ENCODE peak calls at places on chromosome 21, in ten cellular contexts. M is cardiac muscle cell, D is tibial artery, B is lung, E is brain microvascular endothelial cell, G is gastrocnemius medialis, O is lower lobe of right lung, S is substantia nigra, K is A673, H is left lung. L is an unnamed sample.
A peak's percentile ranks its signal among the peaks of the same experiment; 100 is the strongest.

GRCh38 chr21:15400905-15401304 is 328.9 kb upstream of the USP25 start:
- DNase-seq in E (no peak), S (no peak), M (peak; percentile 14), D (no peak), G (no peak), O (no peak), H (no peak), K (no peak), B (no peak), L (no peak)

GRCh38 chr21:31606081-31606874 is 53.2 kb upstream of the SOD1 start:
- DNase-seq in B (no peak), H (no peak), M (no peak), E (no peak), K (no peak), S (no peak), O (no peak), G (no peak), D (no peak), L (peak; percentile 47)

GRCh38 chr21:32844653-32845443 is 73.3 kb upstream of the PAXBP1 start:
- DNase-seq in O (no peak), K (peak; percentile 80), D (no peak), H (no peak), G (no peak), M (peak; percentile 70), B (no peak), S (no peak), E (peak; percentile 50), L (peak; percentile 38)

GRCh38 chr21:32532636-32533035 is 52.7 kb downstream of the TCP10L start:
- DNase-seq in G (no peak), S (no peak), D (no peak), E (no peak), M (no peak), H (no peak), K (no peak), B (no peak), O (no peak), L (no peak)

GRCh38 chr21:14403681-14404318 is 20.9 kb upstream of the HSPA13 start:
- DNase-seq in O (no peak), S (no peak), E (peak; percentile 31), H (no peak), D (no peak), K (peak; percentile 52), M (peak; percentile 60), G (no peak), B (no peak), L (peak; percentile 15)

GRCh38 chr21:31397939-31398338 is 53.9 kb upstream of the TIAM1 start:
- DNase-seq in H (no peak), O (no peak), S (no peak), B (no peak), D (no peak), K (no peak), G (no peak), M (no peak), E (no peak), L (peak; percentile 45)

GRCh38 chr21:18812308-18812707 is 408.7 kb upstream of the TMPRSS15 start:
- DNase-seq in S (no peak), D (no peak), O (no peak), K (no peak), E (no peak), M (no peak), B (no peak), G (no peak), H (no peak), L (no peak)

GRCh38 chr21:31730687-31731111 is 1.2 kb downstream of the SCAF4 start:
- DNase-seq in B (no peak), D (no peak), S (no peak), H (no peak), O (no peak), E (no peak), G (no peak), M (no peak), K (peak; percentile 52), L (peak; percentile 38)

GRCh38 chr21:42746593-42747266 is 93.3 kb downstream of the PDE9A start:
- DNase-seq in M (no peak), G (no peak), O (peak; percentile 85), K (no peak), S (no peak), D (no peak), B (peak; percentile 58), E (no peak), H (peak; percentile 82), L (no peak)

GRCh38 chr21:9839011-9839661 is 682.2 kb upstream of the TPTE start:
- DNase-seq in K (no peak), H (peak; percentile 41), M (no peak), O (peak; percentile 53), B (no peak), D (no peak), S (no peak), G (no peak), E (no peak), L (no peak)

GRCh38 chr21:17461582-17461981 is 51.3 kb upstream of the CXADR start:
- DNase-seq in K (no peak), O (no peak), B (no peak), G (no peak), E (no peak), S (no peak), H (no peak), M (peak; percentile 68), D (peak; percentile 33), L (no peak)
- H3K27ac ChIP-seq in K (no peak overlapping the region), O (no peak overlapping the region), B (peak overlapping the region; percentile 82), G (no peak overlapping the region), E (peak overlapping the region; percentile 82), S (no peak overlapping the region), H (peak overlapping the region; percentile 41), M (no peak overlapping the region), D (no peak overlapping the region), L (peak overlapping the region; percentile 25)

DNA sequence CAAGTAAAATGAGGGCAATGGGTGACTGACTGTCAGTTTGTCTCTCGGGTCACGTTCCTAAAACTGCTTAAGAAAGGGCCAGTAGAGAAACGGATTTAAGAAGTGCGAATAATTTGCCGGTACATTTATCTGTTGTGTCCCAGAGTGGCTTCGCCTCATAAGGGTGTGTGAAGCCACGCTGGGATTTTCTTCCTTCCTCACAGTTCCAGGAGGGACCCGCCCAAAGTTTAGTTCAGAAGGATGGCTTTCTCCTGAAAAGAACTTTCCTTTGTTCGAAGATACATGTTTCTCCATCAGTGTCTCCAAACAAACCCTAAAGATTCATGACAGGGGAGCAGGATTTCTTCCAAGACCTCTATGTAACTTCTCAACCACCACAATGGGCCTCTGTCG is 49.8 kb downstream of the ADAMTS1 start:
- DNase-seq in M (peak; percentile 29), G (no peak), H (no peak), S (no peak), D (no peak), K (no peak), B (no peak), E (no peak), O (no peak), L (no peak)
- H3K27ac ChIP-seq in M (no peak overlapping the region), G (peak overlapping the region; percentile 68), H (peak overlapping the region; percentile 39), S (peak overlapping the region; percentile 82), D (peak overlapping the region; percentile 37), K (no peak overlapping the region), B (peak overlapping the region; percentile 3), E (peak overlapping the region; percentile 43), O (no peak overlapping the region), L (peak overlapping the region; percentile 7)

DNA sequence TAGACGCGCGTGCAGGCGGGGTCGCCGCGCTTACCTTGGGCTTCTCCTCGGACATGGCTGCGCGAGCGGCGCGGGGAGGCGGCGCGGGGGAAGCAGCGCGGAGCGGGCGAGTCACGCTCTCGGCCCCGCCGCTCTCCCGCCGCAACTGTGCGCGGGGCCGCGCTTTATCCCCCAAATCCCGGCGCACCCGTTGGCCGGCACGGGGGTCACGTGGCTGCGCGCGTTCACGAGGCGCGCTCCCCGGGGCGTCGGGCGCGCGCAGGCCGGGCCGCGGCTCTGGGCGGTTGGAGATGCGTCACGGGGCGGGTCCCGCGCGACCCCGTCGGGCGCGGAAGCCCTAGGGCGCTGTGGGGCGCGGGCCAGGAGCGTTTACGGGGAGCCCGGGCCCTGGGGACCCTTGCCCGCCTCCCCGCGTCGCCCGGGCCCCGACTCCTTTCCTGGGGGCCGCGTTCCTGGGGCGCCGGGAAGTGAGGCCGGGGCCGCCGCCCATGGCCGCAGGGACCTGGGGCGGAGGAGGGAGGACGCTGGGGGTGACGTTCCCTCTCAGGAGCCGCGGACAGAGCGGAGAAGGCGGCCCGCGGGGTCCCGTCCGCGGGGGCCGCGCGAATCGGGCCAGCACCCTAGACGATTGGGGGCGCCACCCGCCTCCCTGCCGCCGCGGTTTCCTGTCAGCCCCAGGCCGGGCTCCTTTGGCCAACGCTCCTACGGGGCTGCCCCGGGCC is at the start of gene SUMO3:
- DNase-seq in K (peak; percentile 89), G (peak; percentile 51), H (peak; percentile 79), O (peak; percentile 87), D (peak; percentile 73), E (peak; percentile 45), M (peak; percentile 86), S (no peak), B (peak; percentile 72), L (peak; percentile 50)
- H3K27ac ChIP-seq in K (peak within 1 kb of the TSS; percentile 90), G (peak within 1 kb of the TSS; percentile 91), H (peak within 1 kb of the TSS; percentile 82), O (peak within 1 kb of the TSS; percentile 94), D (peak within 1 kb of the TSS; percentile 77), E (peak within 1 kb of the TSS; percentile 82), M (peak within 1 kb of the TSS; percentile 70), S (peak within 1 kb of the TSS; percentile 72), B (peak within 1 kb of the TSS; percentile 96), L (peak within 1 kb of the TSS; percentile 100)

GRCh38 chr21:36100971-36101641 is 31.3 kb downstream of the CBR1 start:
- DNase-seq in O (no peak), S (no peak), K (peak; percentile 78), H (no peak), M (no peak), E (no peak), D (no peak), G (no peak), B (no peak), L (no peak)

GRCh38 chr21:36093512-36093911 is 23.7 kb downstream of the CBR1 start:
- DNase-seq in O (no peak), S (no peak), D (no peak), B (no peak), G (no peak), K (no peak), E (no peak), M (no peak), H (no peak), L (no peak)

GRCh38 chr21:36099000-36099399 is 29.2 kb downstream of the CBR1 start:
- DNase-seq in O (no peak), D (no peak), K (no peak), B (no peak), E (no peak), H (no peak), M (no peak), G (no peak), S (no peak), L (no peak)

GRCh38 chr21:36096398-36097290 is 26.8 kb downstream of the CBR1 start:
- DNase-seq in O (no peak), D (no peak), G (no peak), K (no peak), M (no peak), H (no peak), E (no peak), S (no peak), B (no peak), L (no peak)

DNA sequence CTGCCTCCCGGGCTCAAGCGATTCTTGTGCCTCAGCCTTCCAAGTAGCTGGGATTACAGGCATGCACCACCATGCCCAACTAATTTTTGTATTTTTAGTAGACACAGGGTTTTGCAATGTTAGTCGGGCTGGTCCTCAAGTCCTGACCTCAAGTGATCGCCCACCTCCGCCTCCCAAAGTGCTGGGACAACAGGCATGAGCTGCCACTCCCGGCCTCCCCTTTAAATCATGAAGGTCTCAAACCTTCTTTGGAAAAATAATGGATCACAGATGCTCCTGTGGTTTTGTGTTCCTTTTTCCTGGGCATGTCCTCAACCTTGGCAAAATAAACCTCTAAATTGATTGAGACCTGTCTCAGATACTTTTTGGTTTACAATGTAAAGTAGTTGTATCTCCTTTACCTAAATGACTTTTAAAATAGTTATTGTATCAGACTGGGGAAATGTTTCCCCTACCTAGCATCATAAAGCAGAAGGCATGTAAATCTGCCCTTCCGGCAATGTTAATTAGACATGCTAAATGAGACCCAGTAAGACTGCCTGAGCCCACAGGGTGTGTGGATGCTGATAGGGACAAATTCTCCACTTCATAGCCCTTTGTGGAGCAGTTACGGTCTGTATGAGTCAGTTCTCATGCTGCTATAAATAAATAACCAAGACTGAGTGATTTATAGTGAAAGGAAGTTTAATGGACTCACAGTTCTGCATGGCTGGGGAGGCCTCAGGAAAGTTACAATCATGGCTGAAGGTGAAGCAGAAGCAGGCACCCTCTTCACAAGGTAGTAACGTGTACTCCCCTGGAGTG is 27.8 kb downstream of the CBR1 start:
- DNase-seq in B (no peak), G (no peak), M (no peak), E (peak; percentile 32), K (peak; percentile 78), D (no peak), O (no peak), S (no peak), H (no peak), L (no peak)
- H3K27ac ChIP-seq in B (no peak overlapping the region), G (peak overlapping the region; percentile 39), M (no peak overlapping the region), E (no peak overlapping the region), K (no peak overlapping the region), D (peak overlapping the region; percentile 37), O (no peak overlapping the region), S (no peak overlapping the region), H (no peak overlapping the region), L (no peak overlapping the region)